ENCODE peak calls at places on chromosomes 7 and 10, in six cellular contexts. J is CD8-positive, alpha-beta memory T cell; H is breast epithelium; F is gastrocnemius medialis; L is heart left ventricle; Z is adrenal gland. N is an unnamed sample.
A peak's percentile ranks its signal among the peaks of the same experiment; 100 is the strongest.

GRCh38 chr7:36272567-36273269 is 116.9 kb upstream of the ANLN start:
- DNase-seq in L (no peak), F (no peak), H (no peak), Z (no peak), J (no peak), N (no peak)

GRCh38 chr7:27947581-27948278 is 207.8 kb downstream of the TAX1BP1 start:
- DNase-seq in F (no peak), J (no peak), H (no peak), Z (no peak), L (no peak), N (no peak)

GRCh38 chr10:108434818-108435217 is 1270.3 kb upstream of the SORCS1 start:
- DNase-seq in H (no peak), F (no peak), Z (no peak), J (no peak), L (no peak), N (no peak)

GRCh38 chr10:133528845-133529575 is 1.8 kb downstream of the CYP2E1 start:
- DNase-seq in J (no peak), Z (no peak), H (no peak), F (no peak), L (no peak), N (no peak)

GRCh38 chr10:6141296-6142151 is 52.7 kb downstream of the RBM17 start:
- DNase-seq in Z (no peak), L (no peak), J (no peak), H (no peak), F (peak; percentile 78), N (peak; percentile 65)

GRCh38 chr10:72719941-72720592 is 28.1 kb downstream of the MCU start:
- DNase-seq in Z (no peak), J (no peak), F (no peak), L (no peak), H (no peak), N (no peak)

GRCh38 chr10:7957591-7957990 is 96.9 kb upstream of the GATA3 start:
- DNase-seq in Z (no peak), H (no peak), F (no peak), L (no peak), J (no peak), N (no peak)

GRCh38 chr7:92423646-92424045 is 23.6 kb upstream of the GATAD1 start:
- DNase-seq in L (no peak), F (no peak), J (no peak), Z (no peak), H (no peak), N (no peak)

GRCh38 chr10:123573236-123574147 is 92.7 kb upstream of the GPR26 start:
- DNase-seq in F (no peak), Z (no peak), L (no peak), H (peak; percentile 21), J (peak; percentile 4), N (no peak)

GRCh38 chr10:7412482-7413251 is 1.8 kb upstream of the SFMBT2 start:
- DNase-seq in J (no peak), Z (peak; percentile 56), F (peak; percentile 74), L (peak; percentile 60), H (no peak), N (no peak)

GRCh38 chr10:98170249-98171117 is 36.0 kb downstream of the R3HCC1L start:
- DNase-seq in H (peak; percentile 26), J (no peak), L (peak; percentile 22), Z (peak; percentile 36), F (no peak), N (peak; percentile 20)

GRCh38 chr7:115328018-115328417 is 406.1 kb downstream of the MDFIC start:
- DNase-seq in L (no peak), Z (no peak), F (no peak), H (no peak), J (no peak), N (no peak)

GRCh38 chr10:104642311-104643022 is 1.4 kb downstream of the SORCS3 start:
- DNase-seq in L (peak; percentile 51), J (no peak), H (no peak), F (no peak), Z (peak; percentile 60), N (no peak)

GRCh38 chr7:55132550-55132889 is 113.7 kb downstream of the EGFR start:
- DNase-seq in Z (no peak), H (no peak), L (no peak), J (no peak), F (no peak), N (no peak)

GRCh38 chr7:136045992-136046391 is 68.8 kb upstream of the MTPN start:
- DNase-seq in Z (no peak), F (no peak), J (no peak), L (no peak), H (no peak), N (no peak)

GRCh38 chr10:125023269-125023668 is 81.3 kb downstream of the ZRANB1 start:
- DNase-seq in L (peak; percentile 70), Z (no peak), H (no peak), F (peak; percentile 71), J (no peak), N (no peak)

GRCh38 chr7:4136036-4136435 is 546.1 kb upstream of the FOXK1 start:
- DNase-seq in J (no peak), F (no peak), H (no peak), L (no peak), Z (no peak), N (no peak)

GRCh38 chr10:6061056-6061455 is 1.1 kb downstream of the IL2RA start:
- DNase-seq in L (no peak), J (no peak), H (no peak), Z (no peak), F (no peak), N (no peak)

GRCh38 chr10:91597397-91597881 is 35.4 kb downstream of the PPP1R3C start:
- DNase-seq in Z (no peak), L (no peak), H (no peak), F (no peak), J (no peak), N (no peak)

GRCh38 chr7:117019786-117020604 is 66.7 kb downstream of the ST7 start:
- DNase-seq in H (peak; percentile 48), J (no peak), L (peak; percentile 77), F (peak; percentile 53), Z (peak; percentile 72), N (peak; percentile 74)

GRCh38 chr10:43230101-43230908 is 36.6 kb downstream of the RASGEF1A start:
- DNase-seq in F (peak; percentile 4), H (no peak), L (no peak), Z (peak; percentile 14), J (no peak), N (no peak)

GRCh38 chr7:139592801-139593461 is 69.4 kb downstream of the CLEC2L start:
- DNase-seq in L (no peak), J (no peak), H (no peak), Z (no peak), F (no peak), N (no peak)

GRCh38 chr7:95749044-95749443 is 23.3 kb upstream of the DYNC1I1 start:
- DNase-seq in J (no peak), H (no peak), F (no peak), Z (no peak), L (no peak), N (no peak)

GRCh38 chr7:99001482-99002145 is 123.3 kb downstream of the TRRAP start:
- DNase-seq in L (no peak), Z (no peak), H (peak; percentile 14), F (no peak), J (no peak), N (no peak)

GRCh38 chr10:100997364-100998182 is 2.0 kb upstream of the LZTS2 start:
- DNase-seq in J (peak; percentile 73), Z (peak; percentile 89), H (peak; percentile 57), F (peak; percentile 86), L (peak; percentile 85), N (no peak)

GRCh38 chr7:138848056-138848975 is 50.3 kb upstream of the ATP6V0A4 start:
- DNase-seq in L (no peak), Z (no peak), J (no peak), H (no peak), F (no peak), N (no peak)

GRCh38 chr7:71626206-71626605 is 494.3 kb downstream of the GALNT17 start:
- DNase-seq in H (no peak), L (no peak), F (no peak), J (no peak), Z (no peak), N (no peak)

GRCh38 chr7:27262121-27262520 is 19.5 kb downstream of the EVX1 start:
- DNase-seq in H (no peak), J (no peak), L (no peak), Z (no peak), F (no peak), N (no peak)

GRCh38 chr10:8712653-8713052 is 658.2 kb downstream of the GATA3 start:
- DNase-seq in F (no peak), J (no peak), L (no peak), H (no peak), Z (no peak), N (no peak)

GRCh38 chr10:110208614-110209398 is 1.4 kb downstream of the MXI1 start:
- DNase-seq in F (no peak), L (peak; percentile 59), J (no peak), H (no peak), Z (peak; percentile 62), N (no peak)

DNA sequence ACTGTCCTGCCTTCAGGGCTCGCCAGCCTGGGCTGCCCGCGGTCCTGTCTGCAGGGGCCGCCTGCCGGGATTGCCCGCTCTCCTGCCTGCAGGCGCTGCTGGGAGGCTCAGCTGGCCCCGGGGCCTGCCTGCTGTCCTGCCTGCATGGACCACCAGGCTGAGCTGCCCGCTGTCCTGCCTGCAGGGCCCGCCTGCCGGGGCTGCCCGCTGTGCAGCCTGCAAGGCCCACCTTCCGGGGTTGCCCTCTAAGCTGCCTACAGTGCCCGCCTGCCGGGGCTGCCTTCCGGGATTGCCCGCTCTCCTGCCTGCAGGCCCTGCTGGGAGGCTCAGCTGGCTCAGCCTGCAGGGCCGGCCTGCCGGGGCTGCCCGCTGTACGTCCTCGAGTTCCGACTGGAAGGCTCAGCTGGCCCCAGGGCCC is 164.4 kb downstream of the GLRX3 start:
- DNase-seq in F (peak; percentile 52), J (no peak), L (no peak), H (no peak), Z (peak; percentile 15), N (no peak)
- H3K4me3 ChIP-seq in F (no peak overlapping the region), J (no peak overlapping the region), L (peak overlapping the region; percentile 79), H (peak overlapping the region; percentile 38), Z (no peak overlapping the region), N (no peak overlapping the region)

GRCh38 chr10:20551761-20552160 is 345.4 kb downstream of the NEBL start:
- DNase-seq in J (no peak), L (no peak), Z (no peak), H (no peak), F (no peak), N (no peak)

DNA sequence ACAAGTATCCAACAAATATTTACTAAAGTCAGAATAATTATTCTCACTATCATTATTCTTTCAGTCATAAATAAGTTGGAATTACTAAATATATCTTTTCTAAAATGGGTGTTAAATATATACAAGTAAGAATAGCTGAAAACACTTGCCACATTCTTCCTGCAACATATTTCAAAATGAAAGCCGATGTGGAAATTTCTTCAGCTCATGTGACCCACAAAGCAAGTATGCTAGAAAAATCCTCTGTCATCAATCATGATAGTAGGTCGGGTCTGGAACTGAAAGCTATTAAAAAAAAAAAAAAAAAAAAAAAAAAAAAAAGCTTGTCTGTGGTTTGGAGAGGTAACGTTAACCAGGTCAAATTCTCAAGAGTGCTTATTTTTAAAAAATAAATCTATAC is 344.7 kb downstream of the NEBL start:
- DNase-seq in F (no peak), J (no peak), Z (no peak), H (no peak), L (no peak), N (no peak)
- H3K4me3 ChIP-seq in F (no peak overlapping the region), J (no peak overlapping the region), Z (no peak overlapping the region), H (no peak overlapping the region), L (no peak overlapping the region), N (no peak overlapping the region)

GRCh38 chr7:5596896-5597246 is 173.2 kb upstream of the TNRC18 start:
- DNase-seq in L (no peak), H (no peak), Z (no peak), J (no peak), F (no peak), N (no peak)
- H3K4me3 ChIP-seq in L (no peak overlapping the region), H (no peak overlapping the region), Z (no peak overlapping the region), J (no peak overlapping the region), F (no peak overlapping the region), N (peak overlapping the region; percentile 90)

GRCh38 chr7:128266891-128267839 is 26.1 kb downstream of the LEP start:
- DNase-seq in L (peak; percentile 70), J (no peak), Z (peak; percentile 51), H (peak; percentile 93), F (no peak), N (no peak)
- H3K4me3 ChIP-seq in L (peak overlapping the region; percentile 24), J (no peak overlapping the region), Z (no peak overlapping the region), H (no peak overlapping the region), F (no peak overlapping the region), N (peak overlapping the region; percentile 44)